ENCODE peak calls at places on chromosomes 6 and 20, in eight cellular contexts. One of them, this sample, is unnamed.

GRCh38 chr20:41045680-41046079 is 17.1 kb downstream of the TOP1 start:
- DNase-seq in aorta: no peak
- DNase-seq in activated naive CD8-positive, alpha-beta T cell treated with anti-CD3 and anti-CD28 coated beads, Interleukin-2, amount 50 U/mL, for 24 hours: no peak
- DNase-seq in astrocyte of the spinal cord: no peak
- DNase-seq in T-helper 17 cell: no peak
- DNase-seq in psoas muscle: no peak
- DNase-seq in COR-L47: no peak
- DNase-seq in cardiac muscle cell: no peak
- DNase-seq in this sample: no peak

GRCh38 chr6:80338201-80338836 is 231.8 kb downstream of the BCKDHB start:
- DNase-seq in aorta: peak; percentile 87
- DNase-seq in activated naive CD8-positive, alpha-beta T cell treated with anti-CD3 and anti-CD28 coated beads, Interleukin-2, amount 50 U/mL, for 24 hours: peak; percentile 85
- DNase-seq in astrocyte of the spinal cord: peak; percentile 53
- DNase-seq in T-helper 17 cell: peak; percentile 51
- DNase-seq in psoas muscle: peak; percentile 39
- DNase-seq in COR-L47: peak; percentile 14
- DNase-seq in cardiac muscle cell: peak; percentile 84
- DNase-seq in this sample: peak; percentile 24

GRCh38 chr6:151005896-151006632 is 140.6 kb downstream of the MTHFD1L start:
- DNase-seq in aorta: no peak
- DNase-seq in activated naive CD8-positive, alpha-beta T cell treated with anti-CD3 and anti-CD28 coated beads, Interleukin-2, amount 50 U/mL, for 24 hours: no peak
- DNase-seq in astrocyte of the spinal cord: no peak
- DNase-seq in T-helper 17 cell: no peak
- DNase-seq in psoas muscle: no peak
- DNase-seq in COR-L47: peak; percentile 4
- DNase-seq in cardiac muscle cell: no peak
- DNase-seq in this sample: no peak

GRCh38 chr6:42984924-42985475 is 630 bp downstream of the PPP2R5D start:
- DNase-seq in aorta: no peak
- DNase-seq in activated naive CD8-positive, alpha-beta T cell treated with anti-CD3 and anti-CD28 coated beads, Interleukin-2, amount 50 U/mL, for 24 hours: peak; percentile 18
- DNase-seq in astrocyte of the spinal cord: no peak
- DNase-seq in T-helper 17 cell: no peak
- DNase-seq in psoas muscle: no peak
- DNase-seq in COR-L47: no peak
- DNase-seq in cardiac muscle cell: peak; percentile 25
- DNase-seq in this sample: peak; percentile 23

GRCh38 chr6:132382630-132383175 is 18.6 kb downstream of the MOXD1 start:
- DNase-seq in aorta: no peak
- DNase-seq in activated naive CD8-positive, alpha-beta T cell treated with anti-CD3 and anti-CD28 coated beads, Interleukin-2, amount 50 U/mL, for 24 hours: no peak
- DNase-seq in astrocyte of the spinal cord: no peak
- DNase-seq in T-helper 17 cell: no peak
- DNase-seq in psoas muscle: no peak
- DNase-seq in COR-L47: no peak
- DNase-seq in cardiac muscle cell: no peak
- DNase-seq in this sample: peak; percentile 43

GRCh38 chr6:164086326-164086887 is 671.9 kb downstream of the QKI start:
- DNase-seq in aorta: no peak
- DNase-seq in activated naive CD8-positive, alpha-beta T cell treated with anti-CD3 and anti-CD28 coated beads, Interleukin-2, amount 50 U/mL, for 24 hours: no peak
- DNase-seq in astrocyte of the spinal cord: no peak
- DNase-seq in T-helper 17 cell: no peak
- DNase-seq in psoas muscle: no peak
- DNase-seq in COR-L47: no peak
- DNase-seq in cardiac muscle cell: no peak
- DNase-seq in this sample: no peak

GRCh38 chr20:34285450-34285849 is 17.7 kb downstream of the AHCY start:
- DNase-seq in aorta: no peak
- DNase-seq in activated naive CD8-positive, alpha-beta T cell treated with anti-CD3 and anti-CD28 coated beads, Interleukin-2, amount 50 U/mL, for 24 hours: no peak
- DNase-seq in astrocyte of the spinal cord: no peak
- DNase-seq in T-helper 17 cell: no peak
- DNase-seq in psoas muscle: no peak
- DNase-seq in COR-L47: no peak
- DNase-seq in cardiac muscle cell: no peak
- DNase-seq in this sample: no peak

GRCh38 chr6:138001750-138002349 is 105.4 kb downstream of the PERP start:
- DNase-seq in aorta: no peak
- DNase-seq in activated naive CD8-positive, alpha-beta T cell treated with anti-CD3 and anti-CD28 coated beads, Interleukin-2, amount 50 U/mL, for 24 hours: peak; percentile 70
- DNase-seq in astrocyte of the spinal cord: peak; percentile 64
- DNase-seq in T-helper 17 cell: peak; percentile 19
- DNase-seq in psoas muscle: peak; percentile 28
- DNase-seq in COR-L47: peak; percentile 26
- DNase-seq in cardiac muscle cell: peak; percentile 69
- DNase-seq in this sample: peak; percentile 60

GRCh38 chr6:7067305-7067704 is 40.5 kb upstream of the RREB1 start:
- DNase-seq in aorta: no peak
- DNase-seq in activated naive CD8-positive, alpha-beta T cell treated with anti-CD3 and anti-CD28 coated beads, Interleukin-2, amount 50 U/mL, for 24 hours: no peak
- DNase-seq in astrocyte of the spinal cord: no peak
- DNase-seq in T-helper 17 cell: no peak
- DNase-seq in psoas muscle: no peak
- DNase-seq in COR-L47: no peak
- DNase-seq in cardiac muscle cell: no peak
- DNase-seq in this sample: no peak

GRCh38 chr20:42530855-42531674 is 658.6 kb downstream of the PTPRT start:
- DNase-seq in aorta: no peak
- DNase-seq in activated naive CD8-positive, alpha-beta T cell treated with anti-CD3 and anti-CD28 coated beads, Interleukin-2, amount 50 U/mL, for 24 hours: no peak
- DNase-seq in astrocyte of the spinal cord: no peak
- DNase-seq in T-helper 17 cell: no peak
- DNase-seq in psoas muscle: no peak
- DNase-seq in COR-L47: peak; percentile 61
- DNase-seq in cardiac muscle cell: peak; percentile 36
- DNase-seq in this sample: no peak

GRCh38 chr6:56642366-56643261 is at the start of gene DST:
- DNase-seq in aorta: no peak
- DNase-seq in activated naive CD8-positive, alpha-beta T cell treated with anti-CD3 and anti-CD28 coated beads, Interleukin-2, amount 50 U/mL, for 24 hours: no peak
- DNase-seq in astrocyte of the spinal cord: peak; percentile 94
- DNase-seq in T-helper 17 cell: no peak
- DNase-seq in psoas muscle: no peak
- DNase-seq in COR-L47: no peak
- DNase-seq in cardiac muscle cell: no peak
- DNase-seq in this sample: peak; percentile 64

GRCh38 chr6:74318738-74319137 is 622.7 kb downstream of the CD109 start:
- DNase-seq in aorta: no peak
- DNase-seq in activated naive CD8-positive, alpha-beta T cell treated with anti-CD3 and anti-CD28 coated beads, Interleukin-2, amount 50 U/mL, for 24 hours: no peak
- DNase-seq in astrocyte of the spinal cord: no peak
- DNase-seq in T-helper 17 cell: no peak
- DNase-seq in psoas muscle: no peak
- DNase-seq in COR-L47: no peak
- DNase-seq in cardiac muscle cell: no peak
- DNase-seq in this sample: no peak

GRCh38 chr20:38728911-38729642 is 4.8 kb downstream of the SLC32A1 start:
- DNase-seq in aorta: no peak
- DNase-seq in activated naive CD8-positive, alpha-beta T cell treated with anti-CD3 and anti-CD28 coated beads, Interleukin-2, amount 50 U/mL, for 24 hours: peak; percentile 16
- DNase-seq in astrocyte of the spinal cord: no peak
- DNase-seq in T-helper 17 cell: no peak
- DNase-seq in psoas muscle: no peak
- DNase-seq in COR-L47: peak; percentile 37
- DNase-seq in cardiac muscle cell: no peak
- DNase-seq in this sample: peak; percentile 39

GRCh38 chr20:58781138-58781537 is 69.6 kb downstream of the GNAS-AS1 start:
- DNase-seq in aorta: peak; percentile 9
- DNase-seq in activated naive CD8-positive, alpha-beta T cell treated with anti-CD3 and anti-CD28 coated beads, Interleukin-2, amount 50 U/mL, for 24 hours: no peak
- DNase-seq in astrocyte of the spinal cord: no peak
- DNase-seq in T-helper 17 cell: no peak
- DNase-seq in psoas muscle: no peak
- DNase-seq in COR-L47: no peak
- DNase-seq in cardiac muscle cell: no peak
- DNase-seq in this sample: no peak

GRCh38 chr20:16518068-16518783 is 55.0 kb downstream of the KIF16B start:
- DNase-seq in aorta: no peak
- DNase-seq in activated naive CD8-positive, alpha-beta T cell treated with anti-CD3 and anti-CD28 coated beads, Interleukin-2, amount 50 U/mL, for 24 hours: peak; percentile 6
- DNase-seq in astrocyte of the spinal cord: peak; percentile 41
- DNase-seq in T-helper 17 cell: no peak
- DNase-seq in psoas muscle: no peak
- DNase-seq in COR-L47: no peak
- DNase-seq in cardiac muscle cell: peak; percentile 57
- DNase-seq in this sample: peak; percentile 78

GRCh38 chr20:53889411-53890148 is 180.8 kb downstream of the BCAS1 start:
- DNase-seq in aorta: no peak
- DNase-seq in activated naive CD8-positive, alpha-beta T cell treated with anti-CD3 and anti-CD28 coated beads, Interleukin-2, amount 50 U/mL, for 24 hours: no peak
- DNase-seq in astrocyte of the spinal cord: no peak
- DNase-seq in T-helper 17 cell: no peak
- DNase-seq in psoas muscle: no peak
- DNase-seq in COR-L47: no peak
- DNase-seq in cardiac muscle cell: no peak
- DNase-seq in this sample: no peak

GRCh38 chr6:5763407-5763806 is 243.3 kb downstream of the NRN1 start:
- DNase-seq in aorta: no peak
- DNase-seq in activated naive CD8-positive, alpha-beta T cell treated with anti-CD3 and anti-CD28 coated beads, Interleukin-2, amount 50 U/mL, for 24 hours: no peak
- DNase-seq in astrocyte of the spinal cord: peak; percentile 25
- DNase-seq in T-helper 17 cell: no peak
- DNase-seq in psoas muscle: no peak
- DNase-seq in COR-L47: no peak
- DNase-seq in cardiac muscle cell: no peak
- DNase-seq in this sample: peak; percentile 27

This sample was measured in myocyte.